ENCODE peak calls at places on chromosomes 4 and X, in nine cellular contexts. R, B, W, H, Q, C, O, N and I are unnamed samples.
A peak's percentile ranks its signal among the peaks of the same experiment; 100 is the strongest.

GRCh38 chrX:114675365-114675764 is 91.5 kb downstream of the HTR2C start:
- DNase-seq in O (peak; percentile 17), C (no peak), Q (no peak), H (no peak), B (no peak), R (no peak), W (no peak), N (no peak), I (no peak)

GRCh38 chr4:8739357-8739756 is 132.3 kb downstream of the HMX1 start:
- DNase-seq in H (no peak), B (no peak), O (no peak), C (no peak), Q (no peak), N (no peak), W (no peak), R (no peak), I (no peak)

GRCh38 chrX:48514126-48514806 is 5.5 kb downstream of the PORCN start:
- DNase-seq in N (no peak), Q (no peak), O (no peak), H (no peak), C (no peak), W (no peak), B (no peak), R (no peak), I (no peak)

GRCh38 chr4:121189811-121190210 is 25.7 kb upstream of the TNIP3 start:
- DNase-seq in H (no peak), C (peak; percentile 35), B (no peak), N (no peak), O (no peak), Q (no peak), W (peak; percentile 70), R (no peak), I (peak; percentile 28)

GRCh38 chrX:30488092-30488491 is 89.5 kb downstream of the TASL start:
- DNase-seq in H (no peak), B (no peak), W (no peak), R (no peak), C (peak; percentile 25), O (no peak), Q (no peak), N (no peak), I (no peak)

GRCh38 chrX:115679460-115679859 is 118.5 kb downstream of the PLS3 start:
- DNase-seq in B (no peak), W (no peak), C (peak; percentile 18), O (peak; percentile 41), N (no peak), R (no peak), Q (no peak), H (no peak), I (no peak)

GRCh38 chr4:149441338-149441737 is 374.3 kb downstream of the IQCM start:
- DNase-seq in N (no peak), O (peak; percentile 78), R (no peak), H (no peak), Q (no peak), W (no peak), B (no peak), C (no peak), I (no peak)

GRCh38 chr4:1478766-1479355 is 72.6 kb upstream of the NKX1-1 start:
- DNase-seq in H (no peak), W (no peak), B (no peak), N (no peak), C (no peak), Q (no peak), R (no peak), O (no peak), I (no peak)

GRCh38 chrX:140765043-140765784 is 55.7 kb downstream of the LINC00632 start:
- DNase-seq in R (no peak), B (peak; percentile 0), N (no peak), O (peak; percentile 38), C (no peak), H (no peak), Q (no peak), W (no peak), I (no peak)

GRCh38 chr4:183401473-183401872 is 43.0 kb upstream of the CDKN2AIP start:
- DNase-seq in Q (no peak), H (no peak), B (no peak), C (no peak), R (no peak), O (no peak), W (no peak), N (no peak), I (no peak)

GRCh38 chrX:66328950-66329596 is 165.0 kb downstream of the HEPH start:
- DNase-seq in N (no peak), W (no peak), B (no peak), O (no peak), R (no peak), Q (no peak), C (no peak), H (no peak), I (no peak)

GRCh38 chr4:26130173-26130572 is 190.6 kb upstream of the RBPJ start:
- DNase-seq in O (no peak), W (no peak), N (no peak), C (peak; percentile 63), Q (no peak), B (no peak), H (no peak), R (no peak), I (no peak)

GRCh38 chr4:3369781-3370660 is 71.7 kb upstream of the HGFAC start:
- DNase-seq in N (no peak), B (no peak), H (no peak), R (no peak), O (peak; percentile 89), W (peak; percentile 55), Q (no peak), C (peak; percentile 38), I (no peak)

GRCh38 chrX:45850197-45850774 is 649.6 kb upstream of the DIPK2B start:
- DNase-seq in H (no peak), O (peak; percentile 28), N (no peak), R (no peak), B (no peak), Q (peak; percentile 5), C (peak; percentile 8), W (peak; percentile 6), I (peak; percentile 7)

GRCh38 chr4:183504930-183505555 is at the start of gene ING2:
- DNase-seq in O (no peak), R (peak; percentile 49), B (peak; percentile 88), H (peak; percentile 20), C (peak; percentile 85), Q (no peak), W (no peak), N (no peak), I (peak; percentile 84)

GRCh38 chrX:78105944-78106650 is 2.0 kb downstream of the PGK1 start:
- DNase-seq in H (no peak), O (no peak), W (peak; percentile 32), Q (no peak), R (no peak), C (no peak), N (no peak), B (no peak), I (no peak)

GRCh38 chr4:142645478-142646108 is 200.5 kb downstream of the INPP4B start:
- DNase-seq in H (no peak), N (no peak), W (no peak), O (no peak), B (no peak), R (no peak), Q (no peak), C (no peak), I (no peak)

GRCh38 chr4:117793786-117794369 is 240.4 kb upstream of the NDST3 start:
- DNase-seq in N (no peak), H (no peak), B (no peak), W (no peak), O (no peak), Q (no peak), C (no peak), R (no peak), I (no peak)

GRCh38 chr4:168880087-168880675 is 129.9 kb downstream of the CBR4 start:
- DNase-seq in H (no peak), O (peak; percentile 55), Q (no peak), R (no peak), C (no peak), N (no peak), W (no peak), B (no peak), I (no peak)

GRCh38 chrX:69027181-69028005 is 137.9 kb downstream of the PJA1 start:
- DNase-seq in R (no peak), N (no peak), B (no peak), H (no peak), Q (no peak), O (peak; percentile 60), W (no peak), C (no peak), I (no peak)

GRCh38 chr4:125390126-125390525 is 75.4 kb downstream of the FAT4 start:
- DNase-seq in W (no peak), H (no peak), C (no peak), N (peak; percentile 69), O (peak; percentile 86), B (no peak), Q (no peak), R (no peak), I (no peak)

GRCh38 chr4:141563721-141564120 is 72.7 kb upstream of the IL15 start:
- DNase-seq in H (no peak), C (no peak), N (no peak), W (no peak), R (no peak), B (no peak), Q (no peak), O (no peak), I (no peak)

GRCh38 chr4:122689972-122690371 is 42.5 kb upstream of the BBS12 start:
- DNase-seq in N (no peak), W (no peak), R (no peak), Q (no peak), H (no peak), O (no peak), C (peak; percentile 19), B (no peak), I (no peak)

GRCh38 chr4:110808371-110808878 is 185.5 kb upstream of the PITX2 start:
- DNase-seq in C (no peak), R (no peak), N (no peak), B (no peak), O (peak; percentile 19), W (no peak), H (no peak), Q (no peak), I (no peak)

GRCh38 chrX:131083510-131084142 is 25.5 kb downstream of the ARHGAP36 start:
- DNase-seq in N (no peak), Q (no peak), C (peak; percentile 3), O (no peak), R (no peak), W (no peak), B (no peak), H (no peak), I (no peak)

GRCh38 chrX:153731117-153731844 is 6.6 kb downstream of the ABCD1 start:
- DNase-seq in O (no peak), H (no peak), R (no peak), W (no peak), C (no peak), B (no peak), N (no peak), Q (no peak), I (no peak)

GRCh38 chr4:722851-723360 is 17.3 kb downstream of the PCGF3 start:
- DNase-seq in Q (no peak), R (no peak), W (no peak), B (no peak), N (no peak), C (no peak), O (no peak), H (no peak), I (no peak)

GRCh38 chrX:135481696-135482179 is 38.7 kb upstream of the INTS6L start:
- DNase-seq in B (no peak), R (no peak), Q (no peak), N (no peak), C (no peak), W (no peak), O (no peak), H (no peak), I (no peak)

GRCh38 chr4:61202638-61203495 is 2.7 kb downstream of the ADGRL3 start:
- DNase-seq in W (no peak), B (peak; percentile 43), H (no peak), Q (no peak), R (no peak), O (peak; percentile 25), N (no peak), C (peak; percentile 8), I (no peak)

GRCh38 chr4:129428454-129428853 is 332.5 kb downstream of the C4orf33 start:
- DNase-seq in O (no peak), C (no peak), W (no peak), Q (no peak), B (no peak), R (no peak), N (no peak), H (no peak), I (no peak)